ENCODE peak calls at places on chromosomes 4 and X, in seven cellular contexts. X, Y, C, W, T, F and N are unnamed samples.

GRCh38 chr4:129148892-129149291 is 52.9 kb downstream of the C4orf33 start:
- DNase-seq in F (no peak), W (no peak), Y (no peak), T (no peak), C (no peak), X (no peak), N (no peak)

GRCh38 chr4:4585012-4585670 is 43.3 kb upstream of the STX18 start:
- DNase-seq in T (no peak), X (no peak), Y (no peak), C (no peak), F (no peak), W (no peak), N (no peak)

GRCh38 chr4:153013202-153013988 is 77.3 kb downstream of the FHDC1 start:
- DNase-seq in C (no peak), X (no peak), F (no peak), Y (no peak), W (no peak), T (no peak), N (no peak)

GRCh38 chr4:158302076-158302866 is 92.0 kb downstream of the TMEM144 start:
- DNase-seq in T (no peak), X (no peak), Y (no peak), W (no peak), C (no peak), F (no peak), N (no peak)

GRCh38 chr4:15868065-15868464 is 70.5 kb downstream of the FGFBP1 start:
- DNase-seq in T (no peak), Y (no peak), C (no peak), W (no peak), X (no peak), F (no peak), N (no peak)

GRCh38 chr4:86564795-86565194 is 29.3 kb upstream of the PTPN13 start:
- DNase-seq in F (no peak), X (no peak), C (no peak), Y (no peak), W (no peak), T (no peak), N (no peak)

GRCh38 chrX:10041383-10041782 is 74.2 kb downstream of the CLDN34 start:
- DNase-seq in F (no peak), C (no peak), W (no peak), T (no peak), Y (no peak), X (no peak), N (no peak)

GRCh38 chrX:49842603-49843002 is 13.5 kb downstream of the PAGE4 start:
- DNase-seq in C (no peak), W (no peak), T (no peak), Y (no peak), F (no peak), X (no peak), N (no peak)